ENCODE peak calls at places on chromosomes 12 and 14, in eight cellular contexts. F, Y, X, S, B, A, W and M are unnamed samples.
A peak's percentile ranks its signal among the peaks of the same experiment; 100 is the strongest.

GRCh38 chr12:62692884-62693283 is 226.3 kb downstream of the MON2 start:
- DNase-seq in W (no peak), F (peak; percentile 88), S (no peak), B (no peak), Y (no peak), X (peak; percentile 99), A (no peak), M (no peak)

GRCh38 chr14:32009636-32010560 is 67.2 kb upstream of the ARHGAP5 start:
- DNase-seq in S (no peak), A (no peak), W (no peak), B (no peak), X (no peak), F (no peak), Y (no peak), M (no peak)

GRCh38 chr12:14955876-14956811 is 5.3 kb downstream of the ARHGDIB start:
- DNase-seq in Y (no peak), F (no peak), W (no peak), X (no peak), A (no peak), B (no peak), S (no peak), M (no peak)

GRCh38 chr12:3365416-3366385 is 125.3 kb upstream of the PRMT8 start:
- DNase-seq in B (no peak), A (peak; percentile 54), F (no peak), Y (no peak), W (peak; percentile 80), X (peak; percentile 2), S (peak; percentile 85), M (no peak)

GRCh38 chr14:27553820-27554219 is 956.0 kb upstream of the NOVA1 start:
- DNase-seq in B (no peak), A (no peak), X (peak; percentile 4), F (no peak), S (no peak), W (peak; percentile 32), Y (no peak), M (no peak)

GRCh38 chr12:119642986-119643385 is 24.9 kb upstream of the PRKAB1 start:
- DNase-seq in A (no peak), S (no peak), F (no peak), W (peak; percentile 41), X (no peak), Y (no peak), B (no peak), M (no peak)

GRCh38 chr12:12859690-12860089 is 31.7 kb upstream of the GPRC5A start:
- DNase-seq in B (no peak), S (no peak), X (peak; percentile 40), W (no peak), Y (no peak), F (peak; percentile 35), A (no peak), M (no peak)

GRCh38 chr12:6766651-6767300 is 613 bp downstream of the PTMS start:
- DNase-seq in B (peak; percentile 84), Y (peak; percentile 88), X (peak; percentile 59), A (peak; percentile 88), F (peak; percentile 64), W (peak; percentile 89), S (peak; percentile 97), M (peak; percentile 48)

GRCh38 chr12:131087991-131088700 is 134.4 kb downstream of the ADGRD1 start:
- DNase-seq in A (peak; percentile 50), S (peak; percentile 76), X (no peak), B (peak; percentile 11), Y (peak; percentile 32), W (no peak), F (no peak), M (no peak)

DNA sequence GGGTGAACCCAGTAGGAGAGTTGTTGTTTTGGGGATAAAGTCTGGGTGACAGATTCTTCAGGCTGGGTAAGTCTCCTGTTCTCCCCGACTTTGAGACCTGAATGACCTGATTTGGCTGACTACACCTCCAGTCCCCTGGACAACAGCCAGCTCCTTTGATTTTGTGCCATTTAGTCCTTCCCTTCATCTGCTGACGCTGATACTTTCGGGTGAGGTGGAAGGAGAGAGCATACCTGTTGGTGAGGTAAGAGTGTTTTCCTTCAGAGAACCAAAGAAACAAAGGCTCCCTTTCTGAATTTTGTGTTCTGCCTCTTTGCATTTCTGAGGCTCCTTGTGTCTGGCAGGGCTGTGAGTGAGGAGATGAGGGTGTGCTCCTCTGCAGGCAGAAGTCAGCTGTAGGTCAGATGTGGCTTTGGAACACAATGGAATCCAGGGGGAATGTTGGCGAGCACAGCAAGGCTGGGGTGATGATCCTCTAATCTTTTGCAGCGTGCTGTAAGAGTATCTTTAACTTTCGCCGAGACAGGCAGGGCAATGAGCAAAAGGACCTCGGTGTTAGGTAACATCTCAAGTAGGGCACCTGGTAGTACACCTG is 12.1 kb downstream of the ETV6 start:
- DNase-seq in S (no peak), F (no peak), Y (no peak), W (no peak), X (peak; percentile 76), B (no peak), A (no peak), M (no peak)
- H3K27ac ChIP-seq in S (no peak overlapping the region), F (no peak overlapping the region), Y (no peak overlapping the region), W (no peak overlapping the region), X (no peak overlapping the region), B (no peak overlapping the region), A (peak overlapping the region; percentile 56), M (no peak overlapping the region)

DNA sequence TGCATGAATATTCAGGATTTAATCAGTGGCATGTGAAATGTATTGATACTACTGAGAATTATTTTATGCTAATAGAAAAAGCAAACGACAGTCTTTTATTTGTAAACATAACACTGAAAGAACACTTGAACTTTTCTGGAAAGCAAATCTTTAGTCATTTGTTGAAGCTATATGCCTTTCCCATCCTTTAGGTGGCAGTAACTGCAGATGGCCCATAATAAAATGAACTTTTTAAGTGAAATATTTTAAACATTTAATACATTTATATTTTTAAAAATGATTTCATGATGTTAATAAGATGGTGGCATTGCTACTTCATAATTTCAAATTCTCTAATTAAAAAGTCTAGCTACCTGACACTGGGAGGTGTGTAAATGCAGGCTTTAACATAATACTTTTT is 13.9 kb upstream of the KRR1 start:
- DNase-seq in F (peak; percentile 36), X (no peak), B (no peak), A (no peak), S (no peak), Y (no peak), W (no peak), M (no peak)
- TF ChIP-seq CTCF in F (peak; percentile 57), X (peak; percentile 77), B (no peak), A (no peak), S (peak; percentile 26), Y (no peak), W (peak; percentile 11), M (no peak)

GRCh38 chr14:38090506-38090905 is 117.2 kb upstream of the SSTR1 start:
- DNase-seq in F (no peak), S (no peak), Y (no peak), X (no peak), W (no peak), B (no peak), A (no peak), M (no peak)
- H3K27ac ChIP-seq in F (no peak overlapping the region), S (no peak overlapping the region), Y (no peak overlapping the region), X (no peak overlapping the region), W (no peak overlapping the region), B (no peak overlapping the region), A (no peak overlapping the region), M (no peak overlapping the region)

GRCh38 chr14:49691031-49691430 is 1.9 kb upstream of the KLHDC1 start:
- DNase-seq in X (no peak), W (no peak), Y (no peak), B (no peak), S (no peak), F (no peak), A (no peak), M (no peak)

GRCh38 chr14:49686425-49686824 is 1.6 kb downstream of the POLE2 start:
- DNase-seq in S (no peak), X (no peak), F (no peak), W (no peak), A (no peak), B (no peak), Y (no peak), M (no peak)

GRCh38 chr14:49688701-49689030 is 652 bp upstream of the POLE2 start:
- DNase-seq in B (no peak), S (no peak), Y (no peak), A (no peak), X (no peak), W (no peak), F (no peak), M (no peak)

GRCh38 chr14:49692191-49692757 is 646 bp upstream of the KLHDC1 start:
- DNase-seq in Y (no peak), W (no peak), S (no peak), A (no peak), B (no peak), F (peak; percentile 8), X (no peak), M (no peak)

DNA sequence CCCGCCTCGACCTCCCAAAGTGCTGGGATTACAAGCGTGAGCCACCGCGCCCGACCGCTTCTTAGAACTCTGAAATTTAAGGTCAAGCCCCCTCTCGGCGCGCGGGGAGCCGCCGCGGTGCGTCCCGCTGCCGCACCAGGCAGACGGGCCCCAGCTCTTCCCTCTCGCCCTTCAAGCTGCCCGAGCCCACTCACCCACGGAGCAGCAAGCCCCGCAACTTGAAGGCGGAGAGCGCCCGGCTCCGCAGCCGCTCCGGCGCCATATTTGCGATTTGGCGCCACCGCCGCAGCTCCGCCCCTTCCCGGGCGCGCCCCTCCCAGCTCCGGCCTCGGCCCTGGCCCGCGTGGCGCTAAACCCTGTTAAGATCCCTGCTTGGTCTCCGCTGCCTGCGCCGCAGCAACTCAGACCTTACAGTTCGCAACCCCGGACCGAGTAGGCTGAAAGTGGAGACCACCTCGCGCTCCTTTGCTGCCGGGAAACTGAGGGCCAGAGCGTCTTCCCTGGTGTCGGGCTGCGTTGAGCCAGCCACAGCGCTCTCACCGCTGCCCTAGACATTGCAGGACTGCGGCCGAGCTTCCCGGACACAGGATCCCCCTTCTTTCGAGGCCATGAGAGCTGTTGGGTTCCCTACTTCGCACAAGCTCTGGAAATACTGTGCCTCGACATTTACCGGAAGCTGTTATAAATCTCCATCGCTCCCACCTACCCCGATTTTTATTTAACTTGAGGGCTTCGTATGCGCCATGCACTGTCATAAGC is at the start of gene POLE2:
- DNase-seq in A (peak; percentile 83), S (peak; percentile 96), W (peak; percentile 91), F (peak; percentile 47), Y (peak; percentile 88), X (peak; percentile 67), B (peak; percentile 74), M (peak; percentile 70)
- TF ChIP-seq CTCF in A (no peak), S (no peak), W (no peak), F (no peak), Y (no peak), X (no peak), B (no peak), M (no peak)